ENCODE peak calls at places on chromosomes 13 and 19, in seven cellular contexts. One of them, this sample, is unnamed.

GRCh38 chr13:84200971-84201370 is 318.7 kb upstream of the SLITRK1 start:
- DNase-seq in left lung: no peak
- DNase-seq in dorsolateral prefrontal cortex: no peak
- DNase-seq in NCI-H510A treated with DMSO at 0.1 percent for 48 hours: no peak
- DNase-seq in fibroblast of lung: no peak
- DNase-seq in stimulated activated CD8-positive, alpha-beta memory T cell treated with anti-CD3 and anti-CD28 coated beads, Interleukin-15, amount 100 ng/mL, for 4 hours: no peak
- DNase-seq in GM23248: no peak
- DNase-seq in this sample: no peak

GRCh38 chr19:48713041-48713863 is 6.3 kb downstream of the MAMSTR start:
- DNase-seq in left lung: no peak
- DNase-seq in dorsolateral prefrontal cortex: no peak
- DNase-seq in NCI-H510A treated with DMSO at 0.1 percent for 48 hours: peak; percentile 50
- DNase-seq in fibroblast of lung: no peak
- DNase-seq in stimulated activated CD8-positive, alpha-beta memory T cell treated with anti-CD3 and anti-CD28 coated beads, Interleukin-15, amount 100 ng/mL, for 4 hours: no peak
- DNase-seq in GM23248: peak; percentile 22
- DNase-seq in this sample: peak; percentile 23

GRCh38 chr19:54464624-54465266 is 1.2 kb upstream of the LENG9 start:
- DNase-seq in left lung: peak; percentile 91
- DNase-seq in dorsolateral prefrontal cortex: peak; percentile 93
- DNase-seq in NCI-H510A treated with DMSO at 0.1 percent for 48 hours: peak; percentile 51
- DNase-seq in fibroblast of lung: peak; percentile 81
- DNase-seq in stimulated activated CD8-positive, alpha-beta memory T cell treated with anti-CD3 and anti-CD28 coated beads, Interleukin-15, amount 100 ng/mL, for 4 hours: peak; percentile 32
- DNase-seq in GM23248: peak; percentile 94
- DNase-seq in this sample: peak; percentile 88

GRCh38 chr13:113083022-113083373 is 22.6 kb upstream of the F7 start:
- DNase-seq in left lung: no peak
- DNase-seq in dorsolateral prefrontal cortex: no peak
- DNase-seq in NCI-H510A treated with DMSO at 0.1 percent for 48 hours: no peak
- DNase-seq in fibroblast of lung: no peak
- DNase-seq in stimulated activated CD8-positive, alpha-beta memory T cell treated with anti-CD3 and anti-CD28 coated beads, Interleukin-15, amount 100 ng/mL, for 4 hours: no peak
- DNase-seq in GM23248: no peak
- DNase-seq in this sample: no peak

GRCh38 chr13:71522976-71523517 is 344.0 kb downstream of the DACH1 start:
- DNase-seq in left lung: no peak
- DNase-seq in dorsolateral prefrontal cortex: no peak
- DNase-seq in NCI-H510A treated with DMSO at 0.1 percent for 48 hours: no peak
- DNase-seq in fibroblast of lung: no peak
- DNase-seq in stimulated activated CD8-positive, alpha-beta memory T cell treated with anti-CD3 and anti-CD28 coated beads, Interleukin-15, amount 100 ng/mL, for 4 hours: no peak
- DNase-seq in GM23248: no peak
- DNase-seq in this sample: no peak

GRCh38 chr13:110506859-110507566 is 54.5 kb downstream of the RAB20 start:
- DNase-seq in left lung: peak; percentile 77
- DNase-seq in dorsolateral prefrontal cortex: no peak
- DNase-seq in NCI-H510A treated with DMSO at 0.1 percent for 48 hours: peak; percentile 31
- DNase-seq in fibroblast of lung: peak; percentile 60
- DNase-seq in stimulated activated CD8-positive, alpha-beta memory T cell treated with anti-CD3 and anti-CD28 coated beads, Interleukin-15, amount 100 ng/mL, for 4 hours: no peak
- DNase-seq in GM23248: no peak
- DNase-seq in this sample: no peak

GRCh38 chr19:16861875-16862274 is 26.9 kb upstream of the F2RL3 start:
- DNase-seq in left lung: no peak
- DNase-seq in dorsolateral prefrontal cortex: no peak
- DNase-seq in NCI-H510A treated with DMSO at 0.1 percent for 48 hours: no peak
- DNase-seq in fibroblast of lung: no peak
- DNase-seq in stimulated activated CD8-positive, alpha-beta memory T cell treated with anti-CD3 and anti-CD28 coated beads, Interleukin-15, amount 100 ng/mL, for 4 hours: no peak
- DNase-seq in GM23248: no peak
- DNase-seq in this sample: no peak

GRCh38 chr13:48636550-48636949 is 17.2 kb upstream of the CYSLTR2 start:
- DNase-seq in left lung: no peak
- DNase-seq in dorsolateral prefrontal cortex: no peak
- DNase-seq in NCI-H510A treated with DMSO at 0.1 percent for 48 hours: no peak
- DNase-seq in fibroblast of lung: peak; percentile 27
- DNase-seq in stimulated activated CD8-positive, alpha-beta memory T cell treated with anti-CD3 and anti-CD28 coated beads, Interleukin-15, amount 100 ng/mL, for 4 hours: no peak
- DNase-seq in GM23248: peak; percentile 11
- DNase-seq in this sample: peak; percentile 47

GRCh38 chr19:35023428-35023827 is 6.8 kb upstream of the SCN1B start:
- DNase-seq in left lung: no peak
- DNase-seq in dorsolateral prefrontal cortex: no peak
- DNase-seq in NCI-H510A treated with DMSO at 0.1 percent for 48 hours: no peak
- DNase-seq in fibroblast of lung: no peak
- DNase-seq in stimulated activated CD8-positive, alpha-beta memory T cell treated with anti-CD3 and anti-CD28 coated beads, Interleukin-15, amount 100 ng/mL, for 4 hours: no peak
- DNase-seq in GM23248: no peak
- DNase-seq in this sample: no peak

GRCh38 chr13:59352600-59352999 is 811.1 kb downstream of the DIAPH3 start:
- DNase-seq in left lung: no peak
- DNase-seq in dorsolateral prefrontal cortex: no peak
- DNase-seq in NCI-H510A treated with DMSO at 0.1 percent for 48 hours: no peak
- DNase-seq in fibroblast of lung: no peak
- DNase-seq in stimulated activated CD8-positive, alpha-beta memory T cell treated with anti-CD3 and anti-CD28 coated beads, Interleukin-15, amount 100 ng/mL, for 4 hours: no peak
- DNase-seq in GM23248: no peak
- DNase-seq in this sample: no peak

GRCh38 chr13:110354209-110354627 is 47.1 kb downstream of the COL4A2 start:
- DNase-seq in left lung: no peak
- DNase-seq in dorsolateral prefrontal cortex: no peak
- DNase-seq in NCI-H510A treated with DMSO at 0.1 percent for 48 hours: no peak
- DNase-seq in fibroblast of lung: no peak
- DNase-seq in stimulated activated CD8-positive, alpha-beta memory T cell treated with anti-CD3 and anti-CD28 coated beads, Interleukin-15, amount 100 ng/mL, for 4 hours: no peak
- DNase-seq in GM23248: no peak
- DNase-seq in this sample: no peak

GRCh38 chr19:15323496-15324235 is 8.7 kb downstream of the BRD4 start:
- DNase-seq in left lung: peak; percentile 40
- DNase-seq in dorsolateral prefrontal cortex: no peak
- DNase-seq in NCI-H510A treated with DMSO at 0.1 percent for 48 hours: no peak
- DNase-seq in fibroblast of lung: peak; percentile 72
- DNase-seq in stimulated activated CD8-positive, alpha-beta memory T cell treated with anti-CD3 and anti-CD28 coated beads, Interleukin-15, amount 100 ng/mL, for 4 hours: no peak
- DNase-seq in GM23248: peak; percentile 90
- DNase-seq in this sample: peak; percentile 41

GRCh38 chr19:31263317-31263716 is 85.9 kb downstream of the TSHZ3 start:
- DNase-seq in left lung: peak; percentile 19
- DNase-seq in dorsolateral prefrontal cortex: no peak
- DNase-seq in NCI-H510A treated with DMSO at 0.1 percent for 48 hours: no peak
- DNase-seq in fibroblast of lung: no peak
- DNase-seq in stimulated activated CD8-positive, alpha-beta memory T cell treated with anti-CD3 and anti-CD28 coated beads, Interleukin-15, amount 100 ng/mL, for 4 hours: no peak
- DNase-seq in GM23248: no peak
- DNase-seq in this sample: peak; percentile 4

GRCh38 chr19:48819366-48819816 is 8.6 kb upstream of the BCAT2 start:
- DNase-seq in left lung: peak; percentile 86
- DNase-seq in dorsolateral prefrontal cortex: no peak
- DNase-seq in NCI-H510A treated with DMSO at 0.1 percent for 48 hours: peak; percentile 84
- DNase-seq in fibroblast of lung: peak; percentile 98
- DNase-seq in stimulated activated CD8-positive, alpha-beta memory T cell treated with anti-CD3 and anti-CD28 coated beads, Interleukin-15, amount 100 ng/mL, for 4 hours: no peak
- DNase-seq in GM23248: peak; percentile 92
- DNase-seq in this sample: peak; percentile 77

This sample was measured in EL.